ENCODE peak calls at places on chromosomes 6 and 20, in six cellular contexts. M is psoas muscle, O is heart right ventricle, P is cardiac muscle cell, K is small intestine, D is pancreas. I is an unnamed sample. For H3K4me1, the result is how much of the 10 kb centered on the place peaks cover.

GRCh38 chr20:9079038-9079731 is 10.3 kb downstream of the PLCB4 start:
- DNase-seq in M (no peak), O (no peak), P (no peak), K (no peak), D (no peak), I (no peak)

GRCh38 chr6:111741177-111741952 is 131.9 kb downstream of the FYN start:
- DNase-seq in M (no peak), O (no peak), P (no peak), K (no peak), D (no peak), I (no peak)

GRCh38 chr6:6221829-6222535 is 98.5 kb downstream of the F13A1 start:
- DNase-seq in M (no peak), O (no peak), P (no peak), K (peak), D (no peak), I (no peak)

GRCh38 chr20:4161447-4162251 is 146.3 kb upstream of the RNF24 start:
- DNase-seq in M (no peak), O (no peak), P (peak), K (peak), D (peak), I (no peak)

GRCh38 chr6:163263196-163263595 is 151.3 kb upstream of the QKI start:
- DNase-seq in M (peak), O (peak), P (peak), K (no peak), D (no peak), I (peak)

GRCh38 chr20:61331542-61331941 is 79.5 kb downstream of the CDH4 start:
- DNase-seq in M (no peak), O (no peak), P (peak), K (no peak), D (peak), I (no peak)

GRCh38 chr6:21587182-21587924 is 6.2 kb upstream of the SOX4 start:
- DNase-seq in M (peak), O (peak), P (peak), K (peak), D (peak), I (peak)

GRCh38 chr6:131084982-131085381 is 21.9 kb upstream of the EPB41L2 start:
- DNase-seq in M (no peak), O (no peak), P (no peak), K (no peak), D (no peak), I (no peak)

GRCh38 chr20:62951896-62952372 is 575 bp upstream of the SLC17A9 start:
- DNase-seq in M (no peak), O (no peak), P (no peak), K (no peak), D (no peak), I (peak)

GRCh38 chr20:6590891-6591679 is 176.4 kb upstream of the BMP2 start:
- DNase-seq in M (no peak), O (no peak), P (peak), K (no peak), D (no peak), I (no peak)

GRCh38 chr6:107706516-107706915 is 117.6 kb downstream of the SCML4 start:
- DNase-seq in M (no peak), O (no peak), P (no peak), K (no peak), D (no peak), I (no peak)

GRCh38 chr20:57655812-57656161 is 35.6 kb upstream of the ZBP1 start:
- DNase-seq in M (no peak), O (no peak), P (no peak), K (no peak), D (peak), I (peak)

GRCh38 chr6:124056884-124057283 is 253.2 kb downstream of the NKAIN2 start:
- DNase-seq in M (no peak), O (no peak), P (no peak), K (no peak), D (no peak), I (no peak)

GRCh38 chr6:30053682-30054081 is 7.4 kb upstream of the POLR1H start:
- DNase-seq in M (no peak), O (no peak), P (no peak), K (no peak), D (no peak), I (no peak)

GRCh38 chr20:50368813-50369224 is 141.4 kb upstream of the PTPN1 start:
- DNase-seq in M (no peak), O (no peak), P (peak), K (peak), D (no peak), I (no peak)

GRCh38 chr6:19771753-19772336 is 65.3 kb upstream of the ID4 start:
- DNase-seq in M (no peak), O (no peak), P (peak), K (no peak), D (no peak), I (no peak)

GRCh38 chr6:22113046-22113766 is 183.6 kb downstream of the PRL start:
- DNase-seq in M (peak), O (no peak), P (peak), K (no peak), D (no peak), I (peak)

GRCh38 chr6:146047356-146047755 is 18.5 kb downstream of the GRM1 start:
- DNase-seq in M (no peak), O (no peak), P (no peak), K (no peak), D (no peak), I (no peak)

GRCh38 chr6:162488444-162488843 is 239.1 kb downstream of the PRKN start:
- DNase-seq in M (no peak), O (no peak), P (no peak), K (no peak), D (no peak), I (no peak)

GRCh38 chr20:16404171-16404570 is 169.1 kb downstream of the KIF16B start:
- DNase-seq in M (no peak), O (no peak), P (no peak), K (no peak), D (no peak), I (no peak)

GRCh38 chr6:107110200-107110599 is 5.1 kb downstream of the BEND3 start:
- DNase-seq in M (no peak), O (no peak), P (peak), K (no peak), D (no peak), I (no peak)

GRCh38 chr20:10611357-10611756 is 62.4 kb downstream of the JAG1 start:
- DNase-seq in M (peak), O (peak), P (peak), K (peak), D (no peak), I (peak)

GRCh38 chr6:146914563-146915483 is 289.4 kb upstream of the STXBP5 start:
- DNase-seq in M (peak), O (no peak), P (peak), K (peak), D (no peak), I (peak)

GRCh38 chr20:884983-885952 is 30.9 kb downstream of the ANGPT4 start:
- DNase-seq in M (no peak), O (peak), P (peak), K (peak), D (no peak), I (no peak)

GRCh38 chr6:41518118-41518517 is 28.1 kb upstream of the FOXP4 start:
- DNase-seq in M (no peak), O (no peak), P (no peak), K (peak), D (no peak), I (no peak)

GRCh38 chr6:162814417-162814988 is 86.7 kb downstream of the PACRG start:
- DNase-seq in M (no peak), O (no peak), P (no peak), K (no peak), D (no peak), I (no peak)

GRCh38 chr20:58899518-58899917 is 47.0 kb downstream of the GNAS start:
- DNase-seq in M (no peak), O (no peak), P (no peak), K (no peak), D (no peak), I (no peak)
- H3K4me1 ChIP-seq in M (half or more), O (half or more), P (half or more), K (under half), D (under half), I (under half)

GRCh38 chr6:139372326-139373153 is 1.9 kb downstream of the CITED2 start:
- DNase-seq in M (no peak), O (no peak), P (peak), K (no peak), D (no peak), I (no peak)
- H3K4me1 ChIP-seq in M (under half), O (under half), P (under half), K (under half), D (under half), I (under half)

GRCh38 chr6:139591075-139591474 is 216.6 kb upstream of the CITED2 start:
- DNase-seq in M (no peak), O (no peak), P (no peak), K (no peak), D (no peak), I (no peak)
- H3K4me1 ChIP-seq in M (under half), O (under half), P (half or more), K (under half), D (under half), I (half or more)

DNA sequence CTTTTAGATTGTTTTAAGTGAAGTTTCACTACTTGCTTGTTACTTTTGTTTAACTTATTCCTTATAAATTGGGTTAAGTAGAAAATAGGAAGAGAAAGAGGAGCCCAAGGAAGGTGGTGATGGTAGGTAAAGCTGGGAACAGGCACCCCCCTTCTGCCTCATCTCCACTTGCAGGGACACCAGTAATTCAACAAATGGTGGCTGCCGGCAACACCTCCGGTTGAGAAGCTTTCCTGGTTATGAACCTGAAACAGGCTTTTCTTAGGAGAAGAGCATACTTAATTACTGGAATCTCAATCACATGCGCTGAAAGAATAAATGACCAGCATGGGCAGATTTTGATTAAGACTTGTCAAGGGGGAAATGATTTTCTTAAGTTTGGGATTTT is 158.9 kb upstream of the ZNF217 start:
- DNase-seq in M (no peak), O (no peak), P (no peak), K (no peak), D (no peak), I (no peak)
- H3K4me1 ChIP-seq in M (under half), O (under half), P (under half), K (under half), D (under half), I (under half)